ENCODE peak calls at places on chromosomes 2 and 18, in five cellular contexts. One of them, this sample, is unnamed. For H3K27me3 and H3K36me3, the result is how much of the 10 kb centered on the place peaks cover.

GRCh38 chr2:46878240-46878877 is 37.2 kb downstream of the MCFD2 start:
- DNase-seq in colonic mucosa: no peak
- DNase-seq in brain microvascular endothelial cell: no peak
- DNase-seq in K562: no peak
- DNase-seq in breast epithelium: no peak
- DNase-seq in this sample: peak

GRCh38 chr18:79609841-79610281 is 69.7 kb upstream of the CTDP1 start:
- DNase-seq in colonic mucosa: no peak
- DNase-seq in brain microvascular endothelial cell: no peak
- DNase-seq in K562: no peak
- DNase-seq in breast epithelium: no peak
- DNase-seq in this sample: peak

GRCh38 chr18:31657823-31658669 is 26.3 kb downstream of the B4GALT6 start:
- DNase-seq in colonic mucosa: peak
- DNase-seq in brain microvascular endothelial cell: peak
- DNase-seq in K562: no peak
- DNase-seq in breast epithelium: no peak
- DNase-seq in this sample: peak

GRCh38 chr18:75923169-75923568 is 495.7 kb upstream of the SMIM21 start:
- DNase-seq in colonic mucosa: no peak
- DNase-seq in brain microvascular endothelial cell: peak
- DNase-seq in K562: no peak
- DNase-seq in breast epithelium: peak
- DNase-seq in this sample: no peak

GRCh38 chr2:120780402-120780801 is 44.7 kb downstream of the GLI2 start:
- DNase-seq in colonic mucosa: no peak
- DNase-seq in brain microvascular endothelial cell: no peak
- DNase-seq in K562: no peak
- DNase-seq in breast epithelium: no peak
- DNase-seq in this sample: no peak

GRCh38 chr18:63757541-63757940 is 17.7 kb upstream of the SERPINB7 start:
- DNase-seq in colonic mucosa: no peak
- DNase-seq in brain microvascular endothelial cell: no peak
- DNase-seq in K562: no peak
- DNase-seq in breast epithelium: no peak
- DNase-seq in this sample: no peak

GRCh38 chr2:74399785-74400184 is 19.7 kb upstream of the DCTN1 start:
- DNase-seq in colonic mucosa: no peak
- DNase-seq in brain microvascular endothelial cell: no peak
- DNase-seq in K562: peak
- DNase-seq in breast epithelium: no peak
- DNase-seq in this sample: no peak

GRCh38 chr18:79916546-79917350 is 34.7 kb downstream of the SLC66A2 start:
- DNase-seq in colonic mucosa: no peak
- DNase-seq in brain microvascular endothelial cell: no peak
- DNase-seq in K562: no peak
- DNase-seq in breast epithelium: peak
- DNase-seq in this sample: no peak

GRCh38 chr2:181574321-181574720 is 82.6 kb downstream of the CERKL start:
- DNase-seq in colonic mucosa: no peak
- DNase-seq in brain microvascular endothelial cell: no peak
- DNase-seq in K562: no peak
- DNase-seq in breast epithelium: no peak
- DNase-seq in this sample: no peak

GRCh38 chr2:10405441-10405840 is 42.7 kb downstream of the ODC1 start:
- DNase-seq in colonic mucosa: no peak
- DNase-seq in brain microvascular endothelial cell: peak
- DNase-seq in K562: no peak
- DNase-seq in breast epithelium: peak
- DNase-seq in this sample: no peak

GRCh38 chr2:70651727-70652126 is 98.1 kb upstream of the TGFA start:
- DNase-seq in colonic mucosa: no peak
- DNase-seq in brain microvascular endothelial cell: no peak
- DNase-seq in K562: no peak
- DNase-seq in breast epithelium: no peak
- DNase-seq in this sample: no peak
- H3K27me3 ChIP-seq in colonic mucosa: under half
- H3K27me3 ChIP-seq in brain microvascular endothelial cell: under half
- H3K27me3 ChIP-seq in K562: under half
- H3K27me3 ChIP-seq in breast epithelium: under half
- H3K27me3 ChIP-seq in this sample: under half

DNA sequence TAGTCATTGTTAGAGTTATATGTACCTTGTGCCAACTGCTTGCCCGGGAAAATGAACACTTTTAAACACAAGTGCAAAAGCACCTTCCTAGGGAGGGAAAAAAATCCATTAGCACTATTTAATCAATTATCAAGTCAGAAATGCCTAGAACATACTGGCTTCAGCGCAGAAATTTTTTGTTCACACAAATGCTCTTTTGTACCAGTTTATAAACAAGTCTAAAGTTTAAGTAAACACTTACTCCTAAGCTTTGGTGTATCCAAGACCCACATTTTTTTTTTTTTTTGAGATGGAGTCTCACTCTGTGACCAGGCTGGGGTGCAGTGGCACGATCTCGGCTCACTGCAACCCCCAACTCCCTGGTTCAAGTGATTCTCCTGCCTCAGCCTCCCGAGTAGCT is 30.6 kb downstream of the GFPT1 start:
- DNase-seq in colonic mucosa: no peak
- DNase-seq in brain microvascular endothelial cell: no peak
- DNase-seq in K562: no peak
- DNase-seq in breast epithelium: no peak
- DNase-seq in this sample: no peak
- H3K36me3 ChIP-seq in colonic mucosa: under half
- H3K36me3 ChIP-seq in brain microvascular endothelial cell: half or more
- H3K36me3 ChIP-seq in K562: half or more
- H3K36me3 ChIP-seq in breast epithelium: under half
- H3K36me3 ChIP-seq in this sample: under half

GRCh38 chr2:127421871-127422618 is 3.8 kb downstream of the PROC start:
- DNase-seq in colonic mucosa: no peak
- DNase-seq in brain microvascular endothelial cell: no peak
- DNase-seq in K562: no peak
- DNase-seq in breast epithelium: peak
- DNase-seq in this sample: no peak

GRCh38 chr2:127422631-127423475 is 4.6 kb downstream of the PROC start:
- DNase-seq in colonic mucosa: peak
- DNase-seq in brain microvascular endothelial cell: no peak
- DNase-seq in K562: peak
- DNase-seq in breast epithelium: peak
- DNase-seq in this sample: no peak

GRCh38 chr2:127423476-127423840 is 5.2 kb downstream of the PROC start:
- DNase-seq in colonic mucosa: peak
- DNase-seq in brain microvascular endothelial cell: no peak
- DNase-seq in K562: no peak
- DNase-seq in breast epithelium: peak
- DNase-seq in this sample: peak

GRCh38 chr2:127424598-127425379 is 6.6 kb downstream of the PROC start:
- DNase-seq in colonic mucosa: no peak
- DNase-seq in brain microvascular endothelial cell: no peak
- DNase-seq in K562: no peak
- DNase-seq in breast epithelium: peak
- DNase-seq in this sample: no peak

GRCh38 chr2:127423880-127424279 is 5.7 kb downstream of the PROC start:
- DNase-seq in colonic mucosa: no peak
- DNase-seq in brain microvascular endothelial cell: no peak
- DNase-seq in K562: no peak
- DNase-seq in breast epithelium: peak
- DNase-seq in this sample: no peak
- H3K4me3 ChIP-seq in colonic mucosa: peak
- H3K4me3 ChIP-seq in brain microvascular endothelial cell: peak
- H3K4me3 ChIP-seq in K562: no peak
- H3K4me3 ChIP-seq in breast epithelium: peak
- H3K4me3 ChIP-seq in this sample: peak

DNA sequence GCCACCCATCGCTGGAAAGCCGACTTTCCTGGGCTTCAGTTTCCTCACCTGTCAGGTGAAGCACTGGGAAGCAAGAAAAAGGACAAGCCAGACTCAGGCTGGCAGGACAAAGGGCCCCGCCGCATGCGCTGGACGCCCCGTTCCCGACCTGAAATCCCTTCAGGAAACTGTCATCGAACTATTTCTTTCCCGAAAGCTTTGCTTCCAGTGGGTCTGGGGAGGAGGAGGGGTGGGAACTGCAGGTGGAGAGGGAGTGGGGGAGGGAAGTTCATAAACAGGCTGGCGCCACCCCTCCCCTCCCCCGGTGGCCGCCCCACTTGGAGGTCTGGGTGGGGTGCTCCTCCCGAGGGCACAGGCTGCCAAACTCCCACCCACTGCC is 102.2 kb downstream of the FOXI3 start:
- DNase-seq in colonic mucosa: no peak
- DNase-seq in brain microvascular endothelial cell: no peak
- DNase-seq in K562: no peak
- DNase-seq in breast epithelium: no peak
- DNase-seq in this sample: no peak
- H3K27me3 ChIP-seq in colonic mucosa: under half
- H3K27me3 ChIP-seq in brain microvascular endothelial cell: under half
- H3K27me3 ChIP-seq in K562: under half
- H3K27me3 ChIP-seq in breast epithelium: under half
- H3K27me3 ChIP-seq in this sample: under half

GRCh38 chr2:100392715-100393114 is 24.8 kb downstream of the CHST10 start:
- DNase-seq in colonic mucosa: no peak
- DNase-seq in brain microvascular endothelial cell: no peak
- DNase-seq in K562: no peak
- DNase-seq in breast epithelium: no peak
- DNase-seq in this sample: no peak
- H3K36me3 ChIP-seq in colonic mucosa: under half
- H3K36me3 ChIP-seq in brain microvascular endothelial cell: under half
- H3K36me3 ChIP-seq in K562: under half
- H3K36me3 ChIP-seq in breast epithelium: under half
- H3K36me3 ChIP-seq in this sample: under half

GRCh38 chr2:197215988-197216979 is 94.3 kb downstream of the ANKRD44 start:
- DNase-seq in colonic mucosa: no peak
- DNase-seq in brain microvascular endothelial cell: no peak
- DNase-seq in K562: no peak
- DNase-seq in breast epithelium: no peak
- DNase-seq in this sample: no peak
- H3K4me3 ChIP-seq in colonic mucosa: no peak
- H3K4me3 ChIP-seq in brain microvascular endothelial cell: no peak
- H3K4me3 ChIP-seq in K562: no peak
- H3K4me3 ChIP-seq in breast epithelium: no peak
- H3K4me3 ChIP-seq in this sample: no peak

DNA sequence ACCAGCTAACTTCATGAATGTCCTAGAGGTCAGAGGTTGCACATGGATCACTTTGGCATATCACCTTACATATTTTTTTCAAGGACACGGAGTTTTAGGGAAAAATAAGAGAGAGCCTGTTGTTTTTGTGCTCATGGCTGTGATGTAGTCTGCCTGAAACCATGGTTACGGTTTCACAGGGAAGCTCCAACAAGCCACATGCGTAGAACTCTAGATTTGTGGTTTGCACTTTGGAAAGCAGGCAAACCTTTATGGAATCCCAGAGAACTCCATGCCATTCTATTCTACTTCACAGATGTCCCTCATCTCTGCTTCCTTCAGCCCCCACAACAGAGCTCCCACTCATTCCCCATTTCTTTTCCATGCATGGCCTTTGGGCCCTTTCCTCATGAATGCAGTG is 2.1 kb downstream of the PRKCE start:
- DNase-seq in colonic mucosa: no peak
- DNase-seq in brain microvascular endothelial cell: no peak
- DNase-seq in K562: no peak
- DNase-seq in breast epithelium: no peak
- DNase-seq in this sample: no peak
- H3K27me3 ChIP-seq in colonic mucosa: under half
- H3K27me3 ChIP-seq in brain microvascular endothelial cell: under half
- H3K27me3 ChIP-seq in K562: under half
- H3K27me3 ChIP-seq in breast epithelium: under half
- H3K27me3 ChIP-seq in this sample: under half

DNA sequence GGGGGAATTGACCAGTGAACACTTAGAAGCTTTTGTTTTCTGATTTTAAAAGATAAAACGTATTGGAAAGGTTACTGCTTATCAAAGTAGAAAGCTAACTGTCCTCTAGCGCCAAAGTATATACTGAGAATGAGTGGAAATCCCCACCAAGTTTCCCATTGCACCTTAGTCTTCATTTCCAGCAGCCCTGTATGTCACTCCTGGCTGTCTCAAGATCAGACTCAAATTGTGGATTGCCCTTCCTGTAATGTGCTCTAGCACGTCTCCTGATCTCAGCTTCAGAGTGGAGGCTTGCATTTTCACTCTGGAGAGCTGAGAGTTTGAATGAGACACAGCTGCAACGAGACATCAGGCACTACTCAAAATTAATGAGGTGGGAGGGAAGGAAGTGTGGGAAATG is 26.6 kb downstream of the MFF start:
- DNase-seq in colonic mucosa: no peak
- DNase-seq in brain microvascular endothelial cell: no peak
- DNase-seq in K562: no peak
- DNase-seq in breast epithelium: no peak
- DNase-seq in this sample: no peak
- H3K36me3 ChIP-seq in colonic mucosa: under half
- H3K36me3 ChIP-seq in brain microvascular endothelial cell: under half
- H3K36me3 ChIP-seq in K562: under half
- H3K36me3 ChIP-seq in breast epithelium: under half
- H3K36me3 ChIP-seq in this sample: under half

This sample was measured in Caco-2.